ENCODE peak calls at places on chromosome 20, in six cellular contexts. H is activated T-cell treated with anti-CD3 and anti-CD28 coated beads, Interleukin-2, amount 50 U/mL, for 4 hours; K is activated CD8-positive, alpha-beta memory T cell treated with anti-CD3 and anti-CD28 coated beads for 4 hours; F is body of pancreas; O is HTR-8/SVneo; Y is NCI-H2171. E is an unnamed sample.

GRCh38 chr20:25073544-25073943 is 8.4 kb downstream of the VSX1 start:
- DNase-seq in F (no peak), Y (no peak), K (no peak), H (no peak), O (no peak), E (no peak)

GRCh38 chr20:47241345-47241781 is 115.1 kb downstream of the ZMYND8 start:
- DNase-seq in H (no peak), F (peak), Y (peak), O (peak), K (no peak), E (no peak)

GRCh38 chr20:45470262-45470931 is 844 bp downstream of the WFDC2 start:
- DNase-seq in K (no peak), Y (peak), H (no peak), O (no peak), F (peak), E (no peak)

GRCh38 chr20:47784599-47785320 is 521 bp downstream of the SULF2 start:
- DNase-seq in O (peak), F (no peak), K (no peak), H (no peak), Y (peak), E (no peak)

GRCh38 chr20:49361872-49362663 is 84.2 kb upstream of the ZNFX1 start:
- DNase-seq in H (no peak), F (no peak), Y (no peak), K (no peak), O (no peak), E (no peak)

GRCh38 chr20:23446505-23446904 is 6.2 kb downstream of the CST11 start:
- DNase-seq in O (peak), F (peak), Y (no peak), H (no peak), K (no peak), E (peak)

GRCh38 chr20:25246182-25246943 is 1.5 kb upstream of the PYGB start:
- DNase-seq in F (no peak), H (no peak), Y (no peak), O (no peak), K (no peak), E (no peak)

GRCh38 chr20:6637160-6637579 is 130.3 kb upstream of the BMP2 start:
- DNase-seq in F (no peak), O (no peak), Y (no peak), H (no peak), K (no peak), E (no peak)

GRCh38 chr20:24629668-24630067 is 160.2 kb downstream of the SYNDIG1 start:
- DNase-seq in F (peak), H (no peak), Y (no peak), O (no peak), K (no peak), E (no peak)

GRCh38 chr20:7765221-7765620 is 175.0 kb downstream of the HAO1 start:
- DNase-seq in K (no peak), O (no peak), H (no peak), F (no peak), Y (no peak), E (no peak)

GRCh38 chr20:61303675-61304074 is 51.6 kb downstream of the CDH4 start:
- DNase-seq in Y (no peak), H (no peak), K (no peak), F (no peak), O (no peak), E (no peak)

GRCh38 chr20:5180421-5180820 is 53.6 kb downstream of the CDS2 start:
- DNase-seq in H (no peak), O (no peak), Y (no peak), K (no peak), F (no peak), E (no peak)

E was measured in activated CD4-positive, CD25-positive, alpha-beta regulatory T cell treated with anti-CD3 and anti-CD28 coated beads, Interleukin-2, amount 50 U/mL, for 72 hours.